ENCODE peak calls at places on chromosomes 11 and 22, in seven cellular contexts. A is HS-27A, Q is NCI-H1092, W is foreskin fibroblast, N is sigmoid colon, C is NCI-H2081, K is neural crest cell. Z is an unnamed sample.

GRCh38 chr22:42757475-42757874 is 36.8 kb upstream of the A4GALT start:
- DNase-seq in N (no peak), Q (no peak), C (no peak), K (no peak), W (peak; percentile 11), A (no peak), Z (no peak)

GRCh38 chr11:24321229-24321628 is 175.6 kb upstream of the LUZP2 start:
- DNase-seq in N (no peak), W (no peak), A (no peak), Q (no peak), C (no peak), K (no peak), Z (no peak)

GRCh38 chr22:44259366-44260215 is 53.2 kb downstream of the SHISAL1 start:
- DNase-seq in A (no peak), K (no peak), W (no peak), Q (no peak), C (no peak), N (peak; percentile 34), Z (no peak)

GRCh38 chr11:94946812-94947211 is 26.5 kb downstream of the CWC15 start:
- DNase-seq in K (no peak), W (no peak), N (no peak), C (no peak), Q (no peak), A (no peak), Z (no peak)

GRCh38 chr11:129590753-129591475 is 215.3 kb downstream of the BARX2 start:
- DNase-seq in Q (no peak), K (no peak), A (no peak), N (no peak), W (no peak), C (no peak), Z (no peak)

GRCh38 chr11:31826530-31827438 is 15.7 kb upstream of the PAX6 start:
- DNase-seq in N (no peak), A (no peak), Q (no peak), W (no peak), K (peak; percentile 9), C (no peak), Z (no peak)

GRCh38 chr11:75813126-75813525 is 1.9 kb upstream of the UVRAG start:
- DNase-seq in C (no peak), N (no peak), A (no peak), K (no peak), Q (no peak), W (no peak), Z (no peak)

GRCh38 chr11:111797145-111797581 is 31.0 kb upstream of the PPP2R1B start:
- DNase-seq in C (no peak), W (peak; percentile 63), N (no peak), K (no peak), Q (no peak), A (no peak), Z (peak; percentile 96)

GRCh38 chr22:49693416-49693815 is 134.3 kb downstream of the BRD1 start:
- DNase-seq in N (no peak), K (no peak), Q (no peak), A (no peak), C (no peak), W (no peak), Z (no peak)

GRCh38 chr22:47296405-47297260 is 534.2 kb downstream of the TBC1D22A start:
- DNase-seq in C (no peak), Q (no peak), W (no peak), N (no peak), K (no peak), A (no peak), Z (no peak)

GRCh38 chr11:62896049-62896448 is 15.4 kb downstream of the SLC3A2 start:
- DNase-seq in A (no peak), K (no peak), Q (no peak), N (no peak), C (no peak), W (no peak), Z (no peak)